ENCODE peak calls at places on chromosome X, in six cellular contexts. P is HCT116, G is K562, W is NB4, L is GM12892, D is A549. Y is an unnamed sample.

GRCh38 chrX:71536285-71536684 is 3.4 kb downstream of the OGT start:
- DNase-seq in P (no peak), G (no peak), W (no peak), L (no peak), D (no peak), Y (no peak)

GRCh38 chrX:15334561-15334960 is 762 bp downstream of the PIGA start:
- DNase-seq in P (no peak), G (peak), W (no peak), L (no peak), D (no peak), Y (peak)

GRCh38 chrX:153775293-153775595 is 5.6 kb upstream of the SRPK3 start:
- DNase-seq in P (no peak), G (no peak), W (no peak), L (no peak), D (no peak), Y (no peak)

GRCh38 chrX:83416273-83416672 is 91.8 kb upstream of the POU3F4 start:
- DNase-seq in P (no peak), G (peak), W (peak), L (no peak), D (no peak), Y (no peak)

GRCh38 chrX:143486105-143486504 is 31.2 kb downstream of the SPANXN3 start:
- DNase-seq in P (no peak), G (no peak), W (no peak), L (no peak), D (no peak), Y (no peak)

GRCh38 chrX:31213941-31214340 is 142.1 kb upstream of the FTHL17 start:
- DNase-seq in P (no peak), G (peak), W (peak), L (no peak), D (no peak), Y (peak)

GRCh38 chrX:19715711-19716638 is 171.4 kb downstream of the SH3KBP1 start:
- DNase-seq in P (no peak), G (no peak), W (peak), L (no peak), D (no peak), Y (no peak)

GRCh38 chrX:79036152-79036551 is 91.0 kb downstream of the P2RY10 start:
- DNase-seq in P (no peak), G (no peak), W (no peak), L (no peak), D (no peak), Y (no peak)

GRCh38 chrX:34810364-34810763 is 132.2 kb upstream of the FAM47B start:
- DNase-seq in P (no peak), G (no peak), W (peak), L (no peak), D (no peak), Y (no peak)

GRCh38 chrX:150926304-150926703 is 27.8 kb upstream of the CD99L2 start:
- DNase-seq in P (no peak), G (no peak), W (no peak), L (no peak), D (no peak), Y (no peak)

GRCh38 chrX:72038016-72038415 is 93.7 kb downstream of the RTL5 start:
- DNase-seq in P (no peak), G (no peak), W (peak), L (no peak), D (no peak), Y (no peak)

GRCh38 chrX:151765026-151765425 is 30.5 kb downstream of the CNGA2 start:
- DNase-seq in P (no peak), G (no peak), W (no peak), L (no peak), D (no peak), Y (no peak)

GRCh38 chrX:39199429-39199828 is 398.2 kb downstream of the MID1IP1 start:
- DNase-seq in P (no peak), G (no peak), W (peak), L (no peak), D (no peak), Y (no peak)

GRCh38 chrX:44874481-44875184 is 1.6 kb downstream of the KDM6A start:
- DNase-seq in P (no peak), G (peak), W (peak), L (no peak), D (peak), Y (peak)

GRCh38 chrX:110146521-110146920 is 143.6 kb downstream of the TMEM164 start:
- DNase-seq in P (peak), G (peak), W (peak), L (no peak), D (peak), Y (peak)
- TF ChIP-seq POLR2A in P (no peak), G (no peak), W (no peak), L (no peak), D (no peak), Y (no peak)

GRCh38 chrX:1507511-1508463 is 29.2 kb downstream of the P2RY8 start:
- DNase-seq in P (no peak), G (no peak), W (peak), L (peak), D (no peak), Y (no peak)
- TF ChIP-seq POLR2A in P (no peak), G (no peak), W (no peak), L (peak), D (no peak), Y (no peak)

GRCh38 chrX:33211356-33212254 is at the start of gene DMD:
- DNase-seq in P (no peak), G (no peak), W (no peak), L (no peak), D (no peak), Y (no peak)
- TF ChIP-seq POLR2A in P (no peak), G (no peak), W (no peak), L (no peak), D (no peak), Y (no peak)

DNA sequence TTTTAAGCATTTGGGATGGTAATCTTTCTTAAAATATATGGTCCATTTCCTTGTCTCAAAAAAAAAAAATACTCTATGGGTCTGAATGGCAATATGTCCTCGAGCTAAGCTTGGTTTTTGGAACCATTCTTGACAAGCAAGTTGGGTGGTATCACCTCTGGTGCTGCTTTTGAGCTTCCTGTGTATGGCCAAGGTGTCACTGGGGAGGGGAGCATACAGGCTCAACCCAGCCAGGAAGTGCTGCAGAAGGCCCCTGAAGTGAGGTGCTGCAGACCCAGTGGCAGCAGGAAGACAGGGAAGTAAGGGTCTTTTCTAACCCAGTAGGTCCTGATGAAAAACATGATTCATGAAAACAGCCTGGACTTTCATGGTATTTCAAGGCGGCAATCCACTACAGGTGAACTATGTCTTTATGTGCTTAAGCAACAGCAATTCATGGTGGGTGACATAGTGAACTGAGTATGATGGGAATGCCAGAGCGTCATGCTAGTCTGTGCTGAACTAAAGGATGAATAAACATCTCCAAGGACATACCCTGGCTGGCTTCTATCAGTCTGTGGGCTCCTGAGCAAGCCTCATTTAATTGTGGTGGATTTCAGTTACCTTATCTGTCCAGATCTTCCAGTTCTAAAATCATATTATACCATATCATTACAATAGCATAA is 15.1 kb downstream of the TRAPPC2 start:
- DNase-seq in P (no peak), G (no peak), W (no peak), L (no peak), D (no peak), Y (no peak)
- TF ChIP-seq POLR2A in P (no peak), G (no peak), W (no peak), L (no peak), D (no peak), Y (no peak)

GRCh38 chrX:54358424-54359211 is 772 bp upstream of the WNK3 start:
- DNase-seq in P (no peak), G (no peak), W (no peak), L (peak), D (no peak), Y (peak)

GRCh38 chrX:54359408-54359807 is 1.6 kb upstream of the WNK3 start:
- DNase-seq in P (no peak), G (no peak), W (no peak), L (no peak), D (no peak), Y (no peak)

GRCh38 chrX:54352677-54353076 is 5.2 kb downstream of the WNK3 start:
- DNase-seq in P (no peak), G (no peak), W (no peak), L (no peak), D (no peak), Y (no peak)

GRCh38 chrX:54357414-54358377 is at the start of gene WNK3:
- DNase-seq in P (no peak), G (no peak), W (no peak), L (peak), D (peak), Y (peak)
- TF ChIP-seq POLR2A in P (no peak), G (no peak), W (no peak), L (no peak), D (no peak), Y (no peak)

DNA sequence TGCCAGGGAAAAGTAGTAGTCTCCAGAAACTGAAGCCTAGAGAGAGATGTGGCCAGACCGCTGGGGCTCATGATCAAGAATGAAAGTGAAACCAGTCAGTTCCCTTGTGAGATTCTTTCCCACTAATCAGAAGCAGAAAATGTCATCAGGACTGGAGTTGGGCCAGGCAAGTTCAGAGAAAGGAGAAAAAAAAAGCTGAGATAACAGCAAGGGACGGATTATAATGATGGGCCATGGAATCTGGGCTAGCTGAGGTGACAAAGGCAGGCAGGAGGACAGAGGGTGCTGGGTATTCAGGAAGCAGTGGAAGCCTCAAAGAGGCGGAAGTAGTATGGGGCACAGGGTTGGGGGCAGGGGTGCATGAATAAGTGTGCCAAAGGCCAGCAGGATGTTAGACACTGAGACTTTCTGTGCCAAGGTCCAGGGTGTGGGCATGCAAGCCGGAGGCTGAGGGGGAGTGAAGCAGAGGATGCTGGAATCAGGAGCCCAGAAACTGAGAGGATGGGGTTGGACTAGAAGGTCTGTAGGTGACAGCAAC is 2.5 kb downstream of the CXorf38 start:
- DNase-seq in P (no peak), G (peak), W (peak), L (peak), D (peak), Y (peak)
- TF ChIP-seq POLR2A in P (no peak), G (no peak), W (no peak), L (no peak), D (no peak), Y (no peak)

GRCh38 chrX:68686684-68687045 is 39.2 kb downstream of the STARD8 start:
- DNase-seq in P (no peak), G (peak), W (peak), L (no peak), D (peak), Y (peak)

GRCh38 chrX:68684291-68684918 is 36.9 kb downstream of the STARD8 start:
- DNase-seq in P (no peak), G (peak), W (peak), L (no peak), D (no peak), Y (peak)

GRCh38 chrX:68684919-68685304 is 37.4 kb downstream of the STARD8 start:
- DNase-seq in P (no peak), G (peak), W (peak), L (no peak), D (no peak), Y (no peak)

GRCh38 chrX:68683580-68683979 is 36.1 kb downstream of the STARD8 start:
- DNase-seq in P (no peak), G (no peak), W (no peak), L (no peak), D (no peak), Y (no peak)

GRCh38 chrX:68685722-68686683 is 38.5 kb downstream of the STARD8 start:
- DNase-seq in P (no peak), G (peak), W (peak), L (no peak), D (peak), Y (peak)
- TF ChIP-seq POLR2A in P (no peak), G (peak), W (peak), L (no peak), D (no peak), Y (peak)

DNA sequence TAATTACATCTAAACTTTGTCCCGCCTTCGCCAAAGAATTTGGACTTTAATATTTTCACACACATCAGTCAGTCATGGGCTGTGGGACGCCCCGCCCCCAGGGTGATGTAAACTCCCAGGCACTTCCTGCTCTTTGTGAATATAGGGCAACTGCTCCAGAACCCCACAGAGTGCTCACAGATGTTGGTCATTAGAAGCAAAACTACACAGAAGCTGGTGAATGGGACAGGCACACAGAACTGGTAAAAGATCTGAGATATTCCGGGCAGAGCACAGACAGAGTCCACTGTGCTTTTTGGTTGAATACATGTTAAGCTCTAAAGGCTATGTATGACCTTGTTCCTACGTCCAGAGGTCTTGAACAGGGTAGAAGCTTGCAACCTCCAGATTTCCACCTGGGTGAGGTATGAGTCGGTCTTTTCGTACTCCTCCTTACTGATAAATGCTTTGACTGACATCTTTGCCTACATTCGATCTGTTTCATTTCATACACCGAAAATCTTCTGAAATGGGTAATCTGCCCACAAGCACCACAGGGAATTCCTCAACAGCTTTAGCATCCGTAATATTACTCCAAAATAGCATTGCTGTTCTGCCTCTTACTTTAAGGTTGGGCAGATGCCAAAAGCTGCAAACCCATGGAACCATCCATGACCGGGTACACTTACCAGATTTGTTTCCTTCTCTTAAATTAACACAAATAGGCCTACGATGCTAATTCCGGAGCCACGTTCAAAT is 144.6 kb downstream of the AMELX start:
- DNase-seq in P (no peak), G (peak), W (no peak), L (no peak), D (no peak), Y (no peak)
- TF ChIP-seq POLR2A in P (no peak), G (peak), W (no peak), L (no peak), D (no peak), Y (no peak)

Y was measured in erythroblast.